ENCODE peak calls at places on chromosomes 6 and 20, in nine cellular contexts. P, D, G, C, Z, K, M, R and L are unnamed samples.

GRCh38 chr6:53347250-53347920 is 1.4 kb downstream of the ELOVL5 start:
- DNase-seq in M (peak; percentile 47), K (no peak), R (peak; percentile 47), C (no peak), Z (no peak), D (no peak), G (no peak), P (no peak), L (peak; percentile 18)

GRCh38 chr20:58213112-58213511 is 15.3 kb downstream of the ANKRD60 start:
- DNase-seq in G (no peak), D (no peak), K (no peak), M (no peak), Z (no peak), P (no peak), R (no peak), C (no peak), L (no peak)

GRCh38 chr6:145025488-145025887 is 709.8 kb downstream of the EPM2A start:
- DNase-seq in P (no peak), Z (no peak), K (no peak), R (no peak), G (no peak), C (no peak), D (no peak), M (no peak), L (no peak)

GRCh38 chr6:156658186-156658585 is 119.0 kb upstream of the ARID1B start:
- DNase-seq in C (no peak), R (no peak), P (no peak), Z (no peak), D (no peak), M (no peak), K (peak; percentile 40), G (no peak), L (peak; percentile 80)

GRCh38 chr6:37985355-37985754 is 165.8 kb downstream of the ZFAND3 start:
- DNase-seq in C (no peak), M (no peak), K (no peak), R (no peak), Z (no peak), P (no peak), G (peak; percentile 2), D (no peak), L (no peak)

GRCh38 chr6:136655251-136656014 is 105.2 kb upstream of the MAP7 start:
- DNase-seq in P (no peak), Z (no peak), M (no peak), G (no peak), R (no peak), C (no peak), D (no peak), K (no peak), L (no peak)

GRCh38 chr6:165988306-165988756 is 179.3 kb downstream of the TBXT start:
- DNase-seq in D (no peak), P (no peak), M (no peak), C (no peak), K (no peak), Z (peak; percentile 79), R (no peak), G (peak; percentile 78), L (no peak)

GRCh38 chr6:159071843-159072769 is 27.3 kb upstream of the TAGAP start:
- DNase-seq in C (no peak), P (no peak), K (no peak), D (no peak), M (no peak), Z (peak; percentile 14), G (no peak), R (no peak), L (no peak)

GRCh38 chr20:45874576-45874975 is 6.5 kb upstream of the ZSWIM1 start:
- DNase-seq in P (no peak), D (no peak), R (no peak), C (no peak), K (no peak), M (no peak), G (no peak), Z (no peak), L (no peak)

GRCh38 chr20:41627001-41627400 is 8.8 kb upstream of the CHD6 start:
- DNase-seq in Z (no peak), P (no peak), K (no peak), D (no peak), M (no peak), C (no peak), R (no peak), G (no peak), L (no peak)

GRCh38 chr6:14396826-14397517 is 279.4 kb downstream of the CD83 start:
- DNase-seq in Z (peak; percentile 92), K (no peak), D (no peak), G (peak; percentile 66), P (no peak), M (peak; percentile 63), C (peak; percentile 9), R (no peak), L (peak; percentile 13)

GRCh38 chr20:40654876-40655275 is 34.2 kb downstream of the MAFB start:
- DNase-seq in C (no peak), D (peak; percentile 69), R (no peak), P (no peak), Z (no peak), G (no peak), K (peak; percentile 26), M (no peak), L (peak; percentile 12)

GRCh38 chr20:21229163-21229562 is 74.0 kb upstream of the XRN2 start:
- DNase-seq in M (peak; percentile 11), C (no peak), K (peak; percentile 28), D (no peak), G (no peak), P (no peak), Z (no peak), R (no peak), L (no peak)

DNA sequence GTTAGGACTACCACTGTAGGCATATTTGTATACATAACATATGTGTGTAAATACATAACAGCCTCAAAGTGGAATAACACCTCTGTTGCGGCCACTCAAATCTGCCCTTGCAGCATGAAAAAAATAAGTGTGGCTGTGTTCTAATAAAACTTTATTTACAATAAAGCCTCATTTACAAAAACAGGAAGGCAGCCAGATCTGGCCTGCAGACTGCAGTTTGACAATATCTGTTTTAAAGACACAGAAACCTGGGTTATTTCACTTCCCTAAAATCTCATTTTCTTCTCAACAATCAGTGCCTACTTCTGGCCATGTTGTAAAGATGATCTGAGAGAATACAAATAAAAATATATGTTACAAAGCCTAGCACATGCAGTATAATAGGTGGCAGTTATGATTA is 53.9 kb upstream of the SCML4 start:
- DNase-seq in K (no peak), G (no peak), D (no peak), M (no peak), P (no peak), R (no peak), C (peak; percentile 42), Z (no peak), L (no peak)
- TF ChIP-seq CTCF in K (no peak), G (no peak), D (no peak), M (no peak), P (no peak), R (no peak), C (no peak), Z (no peak), L (no peak)

GRCh38 chr6:36110053-36110452 is 20.3 kb upstream of the MAPK13 start:
- DNase-seq in M (no peak), Z (no peak), R (no peak), K (no peak), G (no peak), P (no peak), D (no peak), C (no peak), L (no peak)
- H3K36me3 ChIP-seq in M (peaks cover 6% of the 10 kb centered on the region), Z (peaks cover 59% of the 10 kb centered on the region), R (peaks cover 25% of the 10 kb centered on the region), K (no peaks in the 10 kb centered on the region), G (peaks cover 61% of the 10 kb centered on the region), P (peaks cover 73% of the 10 kb centered on the region), D (peaks cover 32% of the 10 kb centered on the region), C (peaks cover 8% of the 10 kb centered on the region), L (peaks cover 38% of the 10 kb centered on the region)

GRCh38 chr6:134394141-134394648 is 76.3 kb upstream of the SGK1 start:
- DNase-seq in M (peak; percentile 73), D (no peak), G (no peak), C (no peak), K (no peak), P (no peak), R (no peak), Z (no peak), L (no peak)

GRCh38 chr6:134391221-134391620 is 73.3 kb upstream of the SGK1 start:
- DNase-seq in M (no peak), P (no peak), Z (no peak), G (no peak), R (no peak), C (no peak), K (no peak), D (no peak), L (no peak)

GRCh38 chr6:134398453-134398852 is 80.5 kb upstream of the SGK1 start:
- DNase-seq in C (no peak), D (no peak), K (peak; percentile 30), R (no peak), P (no peak), Z (no peak), G (no peak), M (peak; percentile 29), L (no peak)

GRCh38 chr6:134397674-134398073 is 79.8 kb upstream of the SGK1 start:
- DNase-seq in K (no peak), G (no peak), C (no peak), M (no peak), Z (no peak), P (no peak), D (no peak), R (no peak), L (no peak)

DNA sequence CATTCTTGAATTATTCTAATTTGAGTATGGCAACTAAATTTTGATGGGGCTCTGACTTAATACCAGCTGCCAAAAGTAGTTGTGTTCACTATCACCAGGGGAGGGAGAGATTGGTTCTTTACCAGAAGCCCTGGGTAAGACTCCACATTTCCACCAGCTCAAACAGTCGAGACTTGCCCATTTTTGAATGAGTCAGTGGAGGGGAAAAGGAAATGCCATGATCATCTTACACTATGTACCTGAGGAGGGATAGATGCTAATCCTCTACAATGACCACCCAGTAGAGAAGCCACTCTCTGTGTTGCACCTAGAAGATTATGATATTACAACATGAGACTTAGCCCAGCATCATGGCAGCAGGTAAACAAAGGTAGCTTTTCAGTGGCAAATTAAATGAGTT is 77.0 kb upstream of the SGK1 start:
- DNase-seq in D (no peak), M (peak; percentile 85), K (no peak), G (no peak), R (peak; percentile 74), P (no peak), C (no peak), Z (no peak), L (no peak)
- TF ChIP-seq CTCF in D (no peak), M (no peak), K (no peak), G (no peak), R (no peak), P (no peak), C (no peak), Z (no peak), L (no peak)

DNA sequence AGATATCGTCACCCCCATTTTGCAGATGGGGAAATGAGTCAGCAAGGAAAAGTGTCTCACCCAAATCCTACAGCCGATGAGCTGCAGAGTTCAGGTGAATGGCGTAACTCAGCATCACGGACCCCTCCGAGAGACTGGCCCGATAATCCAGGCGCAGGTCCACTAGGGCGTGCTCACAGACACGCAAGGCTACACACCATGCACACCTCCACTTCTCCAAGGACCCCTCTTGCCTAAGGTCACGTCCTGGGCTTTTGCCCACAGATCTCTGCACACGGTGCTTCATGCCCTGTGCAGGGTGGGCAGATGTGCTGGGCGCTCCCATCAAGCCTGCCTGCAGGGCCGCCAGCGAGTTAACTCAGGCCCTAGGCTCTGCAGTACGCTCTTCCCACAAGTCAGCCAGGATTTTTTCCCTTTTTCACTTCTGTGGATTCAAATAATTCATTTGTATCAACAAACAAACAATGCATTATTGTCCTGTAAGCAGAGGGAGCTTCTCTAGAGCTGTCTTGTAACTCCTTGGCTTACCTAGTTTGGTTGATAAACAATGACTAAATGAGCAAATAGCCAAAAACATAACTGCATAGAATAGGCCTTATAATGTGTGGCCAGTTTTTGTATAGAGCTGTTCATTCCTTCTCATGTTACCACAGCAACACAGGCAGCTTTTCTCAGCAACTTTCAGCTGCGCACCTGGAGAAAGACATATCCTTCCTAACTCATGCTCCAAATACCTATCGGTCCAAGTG is 139.1 kb downstream of the AGPAT4 start:
- DNase-seq in G (peak; percentile 35), K (no peak), C (no peak), Z (no peak), D (no peak), P (no peak), R (no peak), M (no peak), L (no peak)
- H3K36me3 ChIP-seq in G (peaks cover 39% of the 10 kb centered on the region), K (no peaks in the 10 kb centered on the region), C (peaks cover 4% of the 10 kb centered on the region), Z (peaks cover 85% of the 10 kb centered on the region), D (peaks cover 4% of the 10 kb centered on the region), P (no peaks in the 10 kb centered on the region), R (no peaks in the 10 kb centered on the region), M (no peaks in the 10 kb centered on the region), L (peaks cover 7% of the 10 kb centered on the region)